ENCODE peak calls at places on chromosomes 3 and 15, in seven cellular contexts. W is colonic mucosa; H is activated effector memory CD4-positive, alpha-beta T cell treated with Interleukin-2 at 50 U/mL for 16 hours; Z is Daoy; I is H54; R is SHP77; L is activated CD4-positive, alpha-beta T cell treated with anti-CD3 and anti-CD28 coated beads, Interleukin-2, amount 50 U/mL, for 4 hours. U is an unnamed sample.

GRCh38 chr3:195251336-195252065 is 19.5 kb downstream of the XXYLT1 start:
- DNase-seq in W (peak), H (no peak), Z (no peak), I (no peak), R (no peak), L (no peak), U (no peak)

GRCh38 chr15:59997070-59997701 is 6.9 kb upstream of the FOXB1 start:
- DNase-seq in W (no peak), H (no peak), Z (peak), I (no peak), R (peak), L (peak), U (no peak)

GRCh38 chr3:161854232-161854771 is 357.7 kb downstream of the OTOL1 start:
- DNase-seq in W (peak), H (no peak), Z (peak), I (peak), R (peak), L (no peak), U (peak)

GRCh38 chr3:38579551-38580449 is 69.7 kb downstream of the SCN5A start:
- DNase-seq in W (no peak), H (no peak), Z (no peak), I (no peak), R (no peak), L (no peak), U (no peak)

GRCh38 chr3:72100626-72101187 is 315.8 kb upstream of the PROK2 start:
- DNase-seq in W (peak), H (peak), Z (peak), I (peak), R (no peak), L (peak), U (peak)

GRCh38 chr3:136750209-136750921 is 1.8 kb downstream of the STAG1 start:
- DNase-seq in W (no peak), H (no peak), Z (no peak), I (no peak), R (no peak), L (no peak), U (no peak)

GRCh38 chr3:196517919-196518318 is 2.8 kb upstream of the SMCO1 start:
- DNase-seq in W (no peak), H (no peak), Z (no peak), I (no peak), R (peak), L (no peak), U (no peak)

GRCh38 chr3:23492057-23492456 is 288.9 kb downstream of the UBE2E2 start:
- DNase-seq in W (no peak), H (no peak), Z (no peak), I (no peak), R (no peak), L (no peak), U (no peak)

GRCh38 chr3:117526485-117527079 is 817.0 kb downstream of the TUSC7 start:
- DNase-seq in W (peak), H (no peak), Z (no peak), I (no peak), R (no peak), L (no peak), U (peak)

GRCh38 chr15:71596672-71597071 is 213.7 kb upstream of the NR2E3 start:
- DNase-seq in W (no peak), H (no peak), Z (no peak), I (no peak), R (no peak), L (no peak), U (peak)

GRCh38 chr3:42501681-42502428 is 588 bp upstream of the VIPR1 start:
- DNase-seq in W (peak), H (peak), Z (peak), I (no peak), R (no peak), L (peak), U (no peak)

GRCh38 chr3:32226875-32227500 is 11.5 kb upstream of the CMTM8 start:
- DNase-seq in W (no peak), H (no peak), Z (peak), I (no peak), R (no peak), L (no peak), U (no peak)

GRCh38 chr15:100032358-100033080 is 299.3 kb upstream of the LYSMD4 start:
- DNase-seq in W (no peak), H (no peak), Z (peak), I (no peak), R (no peak), L (no peak), U (peak)

GRCh38 chr3:113590983-113591382 is 58.6 kb downstream of the SIDT1 start:
- DNase-seq in W (no peak), H (no peak), Z (no peak), I (no peak), R (no peak), L (no peak), U (no peak)

GRCh38 chr3:12954891-12955650 is 113.7 kb upstream of the RPL32 start:
- DNase-seq in W (peak), H (no peak), Z (peak), I (peak), R (no peak), L (peak), U (peak)

GRCh38 chr3:160869825-160870224 is 113.8 kb downstream of the PPM1L start:
- DNase-seq in W (no peak), H (no peak), Z (no peak), I (no peak), R (peak), L (no peak), U (peak)

GRCh38 chr3:114686624-114687023 is 392.8 kb downstream of the TIGIT start:
- DNase-seq in W (no peak), H (no peak), Z (no peak), I (no peak), R (no peak), L (no peak), U (peak)

GRCh38 chr15:84992157-84992940 is 10.7 kb downstream of the PDE8A start:
- DNase-seq in W (peak), H (no peak), Z (peak), I (peak), R (no peak), L (peak), U (peak)

GRCh38 chr3:172074027-172074426 is 34.6 kb downstream of the FNDC3B start:
- DNase-seq in W (no peak), H (no peak), Z (no peak), I (no peak), R (no peak), L (no peak), U (no peak)

GRCh38 chr3:51794202-51794601 is 15.2 kb upstream of the IQCF6 start:
- DNase-seq in W (no peak), H (no peak), Z (no peak), I (no peak), R (no peak), L (no peak), U (no peak)

GRCh38 chr15:28051920-28052633 is 47.0 kb downstream of the OCA2 start:
- DNase-seq in W (no peak), H (no peak), Z (no peak), I (no peak), R (no peak), L (no peak), U (no peak)

U was measured in MG63.